ENCODE peak calls at places on chromosomes 12 and 14, in nine cellular contexts. I is IMR-90; S is breast epithelium; P is naive thymus-derived CD4-positive, alpha-beta T cell; L is mesendoderm; J is substantia nigra; K is HCT116; G is lung; X is testis. N is an unnamed sample.

GRCh38 chr12:19572920-19573558 is 133.7 kb downstream of the AEBP2 start:
- DNase-seq in P (peak; percentile 6), K (peak; percentile 32), G (no peak), J (no peak), I (peak; percentile 66), S (no peak), X (peak; percentile 56), L (peak; percentile 88), N (no peak)

GRCh38 chr12:96359328-96359727 is 40.9 kb downstream of the CDK17 start:
- DNase-seq in I (no peak), L (peak; percentile 32), K (no peak), G (no peak), P (no peak), S (no peak), J (no peak), X (no peak), N (no peak)

GRCh38 chr12:11725616-11726015 is 76.1 kb downstream of the ETV6 start:
- DNase-seq in X (no peak), K (no peak), J (no peak), P (no peak), I (peak; percentile 28), G (no peak), L (no peak), S (no peak), N (no peak)

GRCh38 chr12:14997998-14998397 is 25.2 kb downstream of the PDE6H start:
- DNase-seq in K (no peak), P (no peak), G (no peak), I (no peak), X (no peak), J (no peak), S (no peak), L (no peak), N (no peak)

GRCh38 chr14:75610839-75611238 is 32.4 kb downstream of the FLVCR2 start:
- DNase-seq in X (no peak), S (no peak), L (no peak), K (no peak), J (no peak), I (no peak), P (no peak), G (no peak), N (no peak)

GRCh38 chr14:94173471-94173884 is 644 bp upstream of the PPP4R4 start:
- DNase-seq in K (no peak), X (peak; percentile 32), L (no peak), P (no peak), S (no peak), I (no peak), G (no peak), J (peak; percentile 31), N (no peak)

GRCh38 chr12:2453076-2453806 is 341.5 kb upstream of the FKBP4 start:
- DNase-seq in K (no peak), L (no peak), J (no peak), G (no peak), I (no peak), X (no peak), S (no peak), P (no peak), N (no peak)

GRCh38 chr12:79415754-79416435 is 274.9 kb downstream of the PAWR start:
- DNase-seq in X (no peak), P (no peak), I (peak; percentile 77), G (no peak), K (no peak), L (peak; percentile 54), S (no peak), J (no peak), N (no peak)

GRCh38 chr12:22410497-22410896 is 76.0 kb upstream of the ST8SIA1 start:
- DNase-seq in G (no peak), L (peak; percentile 2), J (no peak), S (no peak), P (no peak), K (peak; percentile 3), X (no peak), I (no peak), N (no peak)

GRCh38 chr14:31435276-31435675 is 14.9 kb upstream of the HEATR5A start:
- DNase-seq in L (no peak), P (no peak), I (peak; percentile 54), X (no peak), S (no peak), K (no peak), J (no peak), G (no peak), N (no peak)

GRCh38 chr12:45130881-45131281 is 80.0 kb upstream of the DBX2 start:
- DNase-seq in K (peak; percentile 63), G (no peak), L (peak; percentile 82), P (peak; percentile 29), I (peak; percentile 63), J (peak; percentile 4), S (no peak), X (peak; percentile 61), N (no peak)

GRCh38 chr12:106769078-106769477 is 5.4 kb upstream of the RIC8B start:
- DNase-seq in G (no peak), K (no peak), X (no peak), S (no peak), P (no peak), J (no peak), I (peak; percentile 38), L (peak; percentile 87), N (no peak)

GRCh38 chr14:100532916-100533630 is 54.1 kb downstream of the BEGAIN start:
- DNase-seq in L (no peak), G (peak; percentile 27), J (no peak), I (peak; percentile 30), P (no peak), K (no peak), S (peak; percentile 57), X (peak; percentile 43), N (no peak)

GRCh38 chr14:36268957-36269734 is 51.3 kb downstream of the MBIP start:
- DNase-seq in L (peak; percentile 60), I (no peak), K (no peak), S (no peak), J (no peak), X (no peak), G (peak; percentile 63), P (no peak), N (no peak)
- H3K27ac ChIP-seq in L (no peak overlapping the region), I (no peak overlapping the region), K (no peak overlapping the region), S (no peak overlapping the region), J (no peak overlapping the region), X (no peak overlapping the region), G (no peak overlapping the region), P (no peak overlapping the region), N (no peak overlapping the region)

DNA sequence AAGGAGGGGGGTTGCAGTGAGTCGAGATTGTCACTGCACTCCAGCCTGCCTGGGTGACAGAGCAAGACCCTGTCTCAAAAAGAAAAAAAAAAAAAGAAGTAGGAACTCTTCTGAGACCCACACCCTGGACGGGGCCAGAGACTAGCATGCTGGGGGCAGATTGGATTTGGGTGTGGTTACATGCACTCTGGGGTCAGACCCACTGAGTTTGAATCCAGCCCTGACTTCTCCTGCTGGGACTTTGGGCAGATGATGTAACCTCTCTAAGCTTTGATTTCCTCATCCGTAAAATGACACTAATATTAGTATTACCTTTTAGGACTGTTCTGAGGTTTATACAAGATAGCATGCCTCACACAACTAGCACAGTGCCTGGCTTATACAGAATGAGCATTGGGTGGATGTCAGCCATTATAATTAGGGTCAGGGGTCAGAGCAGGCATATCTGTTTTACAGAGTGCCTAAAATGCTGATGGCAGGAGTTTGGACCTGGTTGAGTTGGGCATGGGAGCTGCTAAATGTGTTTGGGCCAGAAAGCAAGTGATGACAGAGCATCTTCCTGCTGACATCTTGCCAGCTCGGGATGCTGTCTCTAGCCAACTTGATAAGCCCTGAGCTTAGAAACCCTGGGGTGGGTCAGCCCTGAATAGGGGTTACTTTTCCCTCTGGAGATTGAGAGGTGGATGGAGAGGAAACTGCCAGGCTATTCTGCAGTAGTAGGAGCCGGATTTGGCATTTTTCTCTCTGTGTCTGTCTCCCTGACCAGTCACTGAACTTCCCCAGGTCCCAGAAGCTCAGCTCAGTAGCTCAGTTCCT is 15.5 kb downstream of the TPCN1 start:
- DNase-seq in X (no peak), I (no peak), L (no peak), K (no peak), J (no peak), P (no peak), S (no peak), G (no peak), N (no peak)
- H3K27ac ChIP-seq in X (no peak overlapping the region), I (no peak overlapping the region), L (no peak overlapping the region), K (no peak overlapping the region), J (peak overlapping the region; percentile 31), P (no peak overlapping the region), S (peak overlapping the region; percentile 93), G (peak overlapping the region; percentile 45), N (no peak overlapping the region)

DNA sequence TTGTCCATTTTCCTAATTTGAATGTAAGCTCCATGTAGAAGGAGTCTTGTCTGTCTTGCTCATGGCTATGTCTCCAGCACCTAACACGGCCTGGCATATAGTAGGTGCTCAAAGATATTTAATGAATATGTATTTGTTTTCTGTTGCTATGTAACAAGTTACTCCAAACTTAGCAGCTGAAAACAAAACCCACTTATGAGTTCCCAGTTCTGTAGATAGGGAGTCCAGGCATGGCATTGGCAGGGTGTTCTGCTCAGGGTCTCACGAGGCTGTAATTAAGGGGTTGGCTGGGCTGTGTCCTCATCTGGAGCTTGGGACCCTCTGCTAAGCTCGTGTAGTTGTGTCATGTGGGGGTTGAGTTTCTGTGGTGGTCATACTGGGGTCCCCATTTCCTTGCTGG is 106.0 kb downstream of the AACS start:
- DNase-seq in K (no peak), L (no peak), X (no peak), J (no peak), P (no peak), S (no peak), G (no peak), I (no peak), N (no peak)
- H3K27ac ChIP-seq in K (no peak overlapping the region), L (no peak overlapping the region), X (no peak overlapping the region), J (no peak overlapping the region), P (no peak overlapping the region), S (no peak overlapping the region), G (no peak overlapping the region), I (no peak overlapping the region), N (no peak overlapping the region)

GRCh38 chr14:22520786-22521185 is 68.2 kb downstream of the DAD1 start:
- DNase-seq in I (no peak), J (no peak), S (no peak), X (no peak), K (no peak), L (no peak), P (no peak), G (no peak), N (no peak)

GRCh38 chr14:22515961-22516360 is 73.1 kb downstream of the DAD1 start:
- DNase-seq in S (no peak), X (no peak), P (no peak), G (no peak), K (no peak), L (no peak), J (no peak), I (no peak), N (no peak)

GRCh38 chr14:22520235-22520634 is 68.8 kb downstream of the DAD1 start:
- DNase-seq in S (no peak), I (peak; percentile 83), L (no peak), G (no peak), J (no peak), X (no peak), K (no peak), P (no peak), N (no peak)

GRCh38 chr14:22517117-22517720 is 71.8 kb downstream of the DAD1 start:
- DNase-seq in S (no peak), X (no peak), K (no peak), P (no peak), G (no peak), I (no peak), L (no peak), J (no peak), N (no peak)

DNA sequence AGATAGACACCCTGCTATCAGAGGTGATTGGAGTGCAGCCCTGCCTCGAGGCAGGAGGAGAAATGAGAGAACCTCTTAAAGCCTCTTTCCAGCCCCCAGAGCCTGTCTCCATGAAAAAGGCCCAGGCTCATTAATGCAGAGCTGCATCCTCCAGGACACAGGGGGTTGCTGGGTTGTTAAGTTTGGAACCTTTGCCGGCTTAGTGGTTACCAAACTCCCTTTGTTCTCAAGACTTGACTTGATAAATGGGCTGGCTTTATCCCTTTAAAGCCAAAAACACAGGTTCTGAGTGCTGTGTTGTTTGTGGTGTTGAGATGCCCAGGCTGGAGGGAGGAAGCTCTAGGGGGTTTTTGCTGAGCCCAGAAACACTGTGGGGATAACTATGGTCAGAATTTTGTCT is 71.0 kb downstream of the DAD1 start:
- DNase-seq in S (no peak), X (no peak), J (no peak), K (no peak), G (no peak), L (peak; percentile 43), P (no peak), I (no peak), N (no peak)
- H3K27ac ChIP-seq in S (peak overlapping the region; percentile 5), X (no peak overlapping the region), J (no peak overlapping the region), K (no peak overlapping the region), G (no peak overlapping the region), L (no peak overlapping the region), P (peak overlapping the region; percentile 90), I (no peak overlapping the region), N (peak overlapping the region; percentile 8)

N was measured in caudate nucleus.